ENCODE peak calls at places on chromosomes 16 and 17, in six cellular contexts. One of them, this sample, is unnamed.

GRCh38 chr16:67752641-67753040 is 33.5 kb upstream of the GFOD2 start:
- DNase-seq in Ammon's horn: no peak
- DNase-seq in Karpas-422: no peak
- DNase-seq in activated CD8-positive, alpha-beta memory T cell treated with anti-CD3 and anti-CD28 coated beads, Interleukin-2, amount 50 U/mL, for 4 hours: no peak
- DNase-seq in GM13977: no peak
- DNase-seq in NCI-H1105 treated with DMSO at 0.1 percent for 48 hours: no peak
- DNase-seq in this sample: no peak

GRCh38 chr17:68399638-68400403 is 57.5 kb downstream of the WIPI1 start:
- DNase-seq in Ammon's horn: no peak
- DNase-seq in Karpas-422: no peak
- DNase-seq in activated CD8-positive, alpha-beta memory T cell treated with anti-CD3 and anti-CD28 coated beads, Interleukin-2, amount 50 U/mL, for 4 hours: no peak
- DNase-seq in GM13977: no peak
- DNase-seq in NCI-H1105 treated with DMSO at 0.1 percent for 48 hours: no peak
- DNase-seq in this sample: no peak

GRCh38 chr17:71899317-71899716 is 221.5 kb upstream of the SOX9 start:
- DNase-seq in Ammon's horn: no peak
- DNase-seq in Karpas-422: no peak
- DNase-seq in activated CD8-positive, alpha-beta memory T cell treated with anti-CD3 and anti-CD28 coated beads, Interleukin-2, amount 50 U/mL, for 4 hours: no peak
- DNase-seq in GM13977: no peak
- DNase-seq in NCI-H1105 treated with DMSO at 0.1 percent for 48 hours: no peak
- DNase-seq in this sample: no peak

GRCh38 chr17:48439875-48440505 is 10.0 kb upstream of the SKAP1 start:
- DNase-seq in Ammon's horn: no peak
- DNase-seq in Karpas-422: peak
- DNase-seq in activated CD8-positive, alpha-beta memory T cell treated with anti-CD3 and anti-CD28 coated beads, Interleukin-2, amount 50 U/mL, for 4 hours: peak
- DNase-seq in GM13977: no peak
- DNase-seq in NCI-H1105 treated with DMSO at 0.1 percent for 48 hours: no peak
- DNase-seq in this sample: no peak

GRCh38 chr16:50153648-50154368 is 702 bp downstream of the TENT4B start:
- DNase-seq in Ammon's horn: peak
- DNase-seq in Karpas-422: peak
- DNase-seq in activated CD8-positive, alpha-beta memory T cell treated with anti-CD3 and anti-CD28 coated beads, Interleukin-2, amount 50 U/mL, for 4 hours: no peak
- DNase-seq in GM13977: peak
- DNase-seq in NCI-H1105 treated with DMSO at 0.1 percent for 48 hours: no peak
- DNase-seq in this sample: peak

GRCh38 chr17:69961488-69962145 is 113.4 kb upstream of the KCNJ16 start:
- DNase-seq in Ammon's horn: peak
- DNase-seq in Karpas-422: no peak
- DNase-seq in activated CD8-positive, alpha-beta memory T cell treated with anti-CD3 and anti-CD28 coated beads, Interleukin-2, amount 50 U/mL, for 4 hours: no peak
- DNase-seq in GM13977: no peak
- DNase-seq in NCI-H1105 treated with DMSO at 0.1 percent for 48 hours: peak
- DNase-seq in this sample: peak

GRCh38 chr16:59039066-59039465 is 304.9 kb upstream of the GOT2 start:
- DNase-seq in Ammon's horn: no peak
- DNase-seq in Karpas-422: no peak
- DNase-seq in activated CD8-positive, alpha-beta memory T cell treated with anti-CD3 and anti-CD28 coated beads, Interleukin-2, amount 50 U/mL, for 4 hours: no peak
- DNase-seq in GM13977: no peak
- DNase-seq in NCI-H1105 treated with DMSO at 0.1 percent for 48 hours: no peak
- DNase-seq in this sample: no peak

GRCh38 chr17:39801055-39801454 is 63.1 kb downstream of the IKZF3 start:
- DNase-seq in Ammon's horn: no peak
- DNase-seq in Karpas-422: peak
- DNase-seq in activated CD8-positive, alpha-beta memory T cell treated with anti-CD3 and anti-CD28 coated beads, Interleukin-2, amount 50 U/mL, for 4 hours: no peak
- DNase-seq in GM13977: no peak
- DNase-seq in NCI-H1105 treated with DMSO at 0.1 percent for 48 hours: peak
- DNase-seq in this sample: no peak

GRCh38 chr17:81176656-81177055 is 10.6 kb upstream of the AATK start:
- DNase-seq in Ammon's horn: no peak
- DNase-seq in Karpas-422: no peak
- DNase-seq in activated CD8-positive, alpha-beta memory T cell treated with anti-CD3 and anti-CD28 coated beads, Interleukin-2, amount 50 U/mL, for 4 hours: no peak
- DNase-seq in GM13977: no peak
- DNase-seq in NCI-H1105 treated with DMSO at 0.1 percent for 48 hours: no peak
- DNase-seq in this sample: no peak

GRCh38 chr17:53093386-53093785 is 729.3 kb upstream of the KIF2B start:
- DNase-seq in Ammon's horn: no peak
- DNase-seq in Karpas-422: no peak
- DNase-seq in activated CD8-positive, alpha-beta memory T cell treated with anti-CD3 and anti-CD28 coated beads, Interleukin-2, amount 50 U/mL, for 4 hours: no peak
- DNase-seq in GM13977: no peak
- DNase-seq in NCI-H1105 treated with DMSO at 0.1 percent for 48 hours: no peak
- DNase-seq in this sample: no peak